ENCODE peak calls at places on chromosomes 16 and 17, in seven cellular contexts. One of them, this sample, is unnamed.

GRCh38 chr17:76540381-76541300 is 797 bp downstream of the PRCD start:
- DNase-seq in hepatocyte: peak; percentile 96
- DNase-seq in AG09319: peak; percentile 76
- DNase-seq in lower leg skin: peak; percentile 93
- DNase-seq in activated B cell treated with CpG ODN at 0.5 μM for 24 hours: no peak
- DNase-seq in IMR-90: peak; percentile 94
- DNase-seq in MCF 10A: peak; percentile 96
- DNase-seq in this sample: peak; percentile 76

GRCh38 chr17:77528516-77529327 is 388.0 kb downstream of the SEC14L1 start:
- DNase-seq in hepatocyte: peak; percentile 64
- DNase-seq in AG09319: no peak
- DNase-seq in lower leg skin: no peak
- DNase-seq in activated B cell treated with CpG ODN at 0.5 μM for 24 hours: no peak
- DNase-seq in IMR-90: no peak
- DNase-seq in MCF 10A: no peak
- DNase-seq in this sample: peak; percentile 32

GRCh38 chr16:30567991-30568638 is 3.4 kb downstream of the ZNF688 start:
- DNase-seq in hepatocyte: peak; percentile 62
- DNase-seq in AG09319: peak; percentile 38
- DNase-seq in lower leg skin: no peak
- DNase-seq in activated B cell treated with CpG ODN at 0.5 μM for 24 hours: no peak
- DNase-seq in IMR-90: peak; percentile 74
- DNase-seq in MCF 10A: peak; percentile 95
- DNase-seq in this sample: no peak

GRCh38 chr17:4329838-4330237 is 36.6 kb downstream of the UBE2G1 start:
- DNase-seq in hepatocyte: peak; percentile 49
- DNase-seq in AG09319: no peak
- DNase-seq in lower leg skin: no peak
- DNase-seq in activated B cell treated with CpG ODN at 0.5 μM for 24 hours: no peak
- DNase-seq in IMR-90: peak; percentile 99
- DNase-seq in MCF 10A: peak; percentile 86
- DNase-seq in this sample: no peak

GRCh38 chr16:86251682-86252081 is 258.6 kb upstream of the FOXF1 start:
- DNase-seq in hepatocyte: no peak
- DNase-seq in AG09319: no peak
- DNase-seq in lower leg skin: no peak
- DNase-seq in activated B cell treated with CpG ODN at 0.5 μM for 24 hours: no peak
- DNase-seq in IMR-90: peak; percentile 89
- DNase-seq in MCF 10A: no peak
- DNase-seq in this sample: no peak

GRCh38 chr16:59865071-59865671 is 1131.1 kb upstream of the GOT2 start:
- DNase-seq in hepatocyte: no peak
- DNase-seq in AG09319: peak; percentile 48
- DNase-seq in lower leg skin: no peak
- DNase-seq in activated B cell treated with CpG ODN at 0.5 μM for 24 hours: no peak
- DNase-seq in IMR-90: no peak
- DNase-seq in MCF 10A: no peak
- DNase-seq in this sample: no peak

GRCh38 chr17:37098910-37099664 is 150.3 kb downstream of the AATF start:
- DNase-seq in hepatocyte: peak; percentile 35
- DNase-seq in AG09319: no peak
- DNase-seq in lower leg skin: no peak
- DNase-seq in activated B cell treated with CpG ODN at 0.5 μM for 24 hours: no peak
- DNase-seq in IMR-90: peak; percentile 57
- DNase-seq in MCF 10A: no peak
- DNase-seq in this sample: no peak

GRCh38 chr17:75878174-75878998 is at the start of gene TRIM47:
- DNase-seq in hepatocyte: peak; percentile 71
- DNase-seq in AG09319: no peak
- DNase-seq in lower leg skin: no peak
- DNase-seq in activated B cell treated with CpG ODN at 0.5 μM for 24 hours: no peak
- DNase-seq in IMR-90: peak; percentile 49
- DNase-seq in MCF 10A: peak; percentile 64
- DNase-seq in this sample: no peak

GRCh38 chr16:23711785-23712184 is 1.2 kb downstream of the ERN2 start:
- DNase-seq in hepatocyte: no peak
- DNase-seq in AG09319: no peak
- DNase-seq in lower leg skin: no peak
- DNase-seq in activated B cell treated with CpG ODN at 0.5 μM for 24 hours: no peak
- DNase-seq in IMR-90: no peak
- DNase-seq in MCF 10A: no peak
- DNase-seq in this sample: no peak

GRCh38 chr16:81483970-81484595 is 39.5 kb downstream of the CMIP start:
- DNase-seq in hepatocyte: no peak
- DNase-seq in AG09319: no peak
- DNase-seq in lower leg skin: no peak
- DNase-seq in activated B cell treated with CpG ODN at 0.5 μM for 24 hours: no peak
- DNase-seq in IMR-90: no peak
- DNase-seq in MCF 10A: no peak
- DNase-seq in this sample: no peak

GRCh38 chr17:35051183-35051578 is 12.3 kb downstream of the RFFL start:
- DNase-seq in hepatocyte: no peak
- DNase-seq in AG09319: no peak
- DNase-seq in lower leg skin: no peak
- DNase-seq in activated B cell treated with CpG ODN at 0.5 μM for 24 hours: no peak
- DNase-seq in IMR-90: no peak
- DNase-seq in MCF 10A: no peak
- DNase-seq in this sample: no peak

GRCh38 chr16:8936421-8936820 is 27.3 kb downstream of the USP7 start:
- DNase-seq in hepatocyte: peak; percentile 71
- DNase-seq in AG09319: no peak
- DNase-seq in lower leg skin: no peak
- DNase-seq in activated B cell treated with CpG ODN at 0.5 μM for 24 hours: no peak
- DNase-seq in IMR-90: peak; percentile 54
- DNase-seq in MCF 10A: peak; percentile 64
- DNase-seq in this sample: peak; percentile 24

GRCh38 chr16:89375021-89375420 is 115.3 kb downstream of the ANKRD11 start:
- DNase-seq in hepatocyte: no peak
- DNase-seq in AG09319: no peak
- DNase-seq in lower leg skin: no peak
- DNase-seq in activated B cell treated with CpG ODN at 0.5 μM for 24 hours: peak; percentile 32
- DNase-seq in IMR-90: peak; percentile 87
- DNase-seq in MCF 10A: no peak
- DNase-seq in this sample: no peak

GRCh38 chr16:57284206-57284951 is at the start of gene PLLP:
- DNase-seq in hepatocyte: peak; percentile 80
- DNase-seq in AG09319: no peak
- DNase-seq in lower leg skin: no peak
- DNase-seq in activated B cell treated with CpG ODN at 0.5 μM for 24 hours: peak; percentile 57
- DNase-seq in IMR-90: peak; percentile 8
- DNase-seq in MCF 10A: peak; percentile 37
- DNase-seq in this sample: peak; percentile 23

GRCh38 chr16:17476414-17477259 is 5.9 kb upstream of the XYLT1 start:
- DNase-seq in hepatocyte: peak; percentile 86
- DNase-seq in AG09319: peak; percentile 44
- DNase-seq in lower leg skin: peak; percentile 39
- DNase-seq in activated B cell treated with CpG ODN at 0.5 μM for 24 hours: no peak
- DNase-seq in IMR-90: peak; percentile 74
- DNase-seq in MCF 10A: peak; percentile 30
- DNase-seq in this sample: peak; percentile 34

GRCh38 chr16:78462261-78463208 is 363.1 kb downstream of the WWOX start:
- DNase-seq in hepatocyte: no peak
- DNase-seq in AG09319: no peak
- DNase-seq in lower leg skin: no peak
- DNase-seq in activated B cell treated with CpG ODN at 0.5 μM for 24 hours: no peak
- DNase-seq in IMR-90: no peak
- DNase-seq in MCF 10A: no peak
- DNase-seq in this sample: no peak

GRCh38 chr17:68613739-68614298 is 12.7 kb upstream of the FAM20A start:
- DNase-seq in hepatocyte: peak; percentile 49
- DNase-seq in AG09319: peak; percentile 20
- DNase-seq in lower leg skin: no peak
- DNase-seq in activated B cell treated with CpG ODN at 0.5 μM for 24 hours: no peak
- DNase-seq in IMR-90: no peak
- DNase-seq in MCF 10A: peak; percentile 77
- DNase-seq in this sample: no peak

GRCh38 chr16:85521737-85522042 is 91.4 kb upstream of the GSE1 start:
- DNase-seq in hepatocyte: peak; percentile 79
- DNase-seq in AG09319: no peak
- DNase-seq in lower leg skin: no peak
- DNase-seq in activated B cell treated with CpG ODN at 0.5 μM for 24 hours: no peak
- DNase-seq in IMR-90: no peak
- DNase-seq in MCF 10A: no peak
- DNase-seq in this sample: no peak

GRCh38 chr16:57374067-57374534 is 1.8 kb downstream of the CX3CL1 start:
- DNase-seq in hepatocyte: no peak
- DNase-seq in AG09319: no peak
- DNase-seq in lower leg skin: no peak
- DNase-seq in activated B cell treated with CpG ODN at 0.5 μM for 24 hours: no peak
- DNase-seq in IMR-90: peak; percentile 62
- DNase-seq in MCF 10A: no peak
- DNase-seq in this sample: no peak

GRCh38 chr16:87956771-87957279 is 5.6 kb downstream of the BANP start:
- DNase-seq in hepatocyte: peak; percentile 42
- DNase-seq in AG09319: no peak
- DNase-seq in lower leg skin: no peak
- DNase-seq in activated B cell treated with CpG ODN at 0.5 μM for 24 hours: no peak
- DNase-seq in IMR-90: peak; percentile 85
- DNase-seq in MCF 10A: peak; percentile 10
- DNase-seq in this sample: no peak

GRCh38 chr17:83202002-83203000 is 122.9 kb downstream of the METRNL start:
- DNase-seq in hepatocyte: no peak
- DNase-seq in AG09319: no peak
- DNase-seq in lower leg skin: peak; percentile 13
- DNase-seq in activated B cell treated with CpG ODN at 0.5 μM for 24 hours: peak; percentile 14
- DNase-seq in IMR-90: no peak
- DNase-seq in MCF 10A: no peak
- DNase-seq in this sample: no peak

GRCh38 chr16:23114131-23114904 is 34.9 kb downstream of the USP31 start:
- DNase-seq in hepatocyte: no peak
- DNase-seq in AG09319: no peak
- DNase-seq in lower leg skin: no peak
- DNase-seq in activated B cell treated with CpG ODN at 0.5 μM for 24 hours: no peak
- DNase-seq in IMR-90: no peak
- DNase-seq in MCF 10A: no peak
- DNase-seq in this sample: no peak

GRCh38 chr17:39920218-39921210 is 2.1 kb upstream of the GSDMB start:
- DNase-seq in hepatocyte: peak; percentile 34
- DNase-seq in AG09319: no peak
- DNase-seq in lower leg skin: no peak
- DNase-seq in activated B cell treated with CpG ODN at 0.5 μM for 24 hours: no peak
- DNase-seq in IMR-90: no peak
- DNase-seq in MCF 10A: no peak
- DNase-seq in this sample: no peak

GRCh38 chr17:39916918-39917317 is 1.5 kb downstream of the GSDMB start:
- DNase-seq in hepatocyte: no peak
- DNase-seq in AG09319: no peak
- DNase-seq in lower leg skin: no peak
- DNase-seq in activated B cell treated with CpG ODN at 0.5 μM for 24 hours: no peak
- DNase-seq in IMR-90: peak; percentile 26
- DNase-seq in MCF 10A: no peak
- DNase-seq in this sample: no peak

GRCh38 chr17:39919087-39919683 is 750 bp upstream of the GSDMB start:
- DNase-seq in hepatocyte: no peak
- DNase-seq in AG09319: no peak
- DNase-seq in lower leg skin: no peak
- DNase-seq in activated B cell treated with CpG ODN at 0.5 μM for 24 hours: no peak
- DNase-seq in IMR-90: no peak
- DNase-seq in MCF 10A: no peak
- DNase-seq in this sample: no peak

GRCh38 chr17:39913989-39914388 is 4.4 kb downstream of the GSDMB start:
- DNase-seq in hepatocyte: no peak
- DNase-seq in AG09319: no peak
- DNase-seq in lower leg skin: no peak
- DNase-seq in activated B cell treated with CpG ODN at 0.5 μM for 24 hours: no peak
- DNase-seq in IMR-90: no peak
- DNase-seq in MCF 10A: no peak
- DNase-seq in this sample: no peak

GRCh38 chr17:39915559-39915958 is 2.9 kb downstream of the GSDMB start:
- DNase-seq in hepatocyte: no peak
- DNase-seq in AG09319: no peak
- DNase-seq in lower leg skin: no peak
- DNase-seq in activated B cell treated with CpG ODN at 0.5 μM for 24 hours: no peak
- DNase-seq in IMR-90: no peak
- DNase-seq in MCF 10A: no peak
- DNase-seq in this sample: no peak
- TF ChIP-seq CTCF in hepatocyte: no peak
- TF ChIP-seq CTCF in AG09319: no peak
- TF ChIP-seq CTCF in lower leg skin: no peak
- TF ChIP-seq CTCF in activated B cell treated with CpG ODN at 0.5 μM for 24 hours: no peak
- TF ChIP-seq CTCF in IMR-90: no peak
- TF ChIP-seq CTCF in MCF 10A: no peak
- TF ChIP-seq CTCF in this sample: no peak

GRCh38 chr17:48471807-48472484 is 41.9 kb upstream of the SKAP1 start:
- DNase-seq in hepatocyte: no peak
- DNase-seq in AG09319: no peak
- DNase-seq in lower leg skin: no peak
- DNase-seq in activated B cell treated with CpG ODN at 0.5 μM for 24 hours: no peak
- DNase-seq in IMR-90: no peak
- DNase-seq in MCF 10A: no peak
- DNase-seq in this sample: no peak
- TF ChIP-seq CTCF in hepatocyte: no peak
- TF ChIP-seq CTCF in AG09319: no peak
- TF ChIP-seq CTCF in lower leg skin: no peak
- TF ChIP-seq CTCF in activated B cell treated with CpG ODN at 0.5 μM for 24 hours: no peak
- TF ChIP-seq CTCF in IMR-90: no peak
- TF ChIP-seq CTCF in MCF 10A: no peak
- TF ChIP-seq CTCF in this sample: peak; percentile 33

GRCh38 chr17:49603720-49604119 is 28.0 kb downstream of the NXPH3 start:
- DNase-seq in hepatocyte: no peak
- DNase-seq in AG09319: no peak
- DNase-seq in lower leg skin: no peak
- DNase-seq in activated B cell treated with CpG ODN at 0.5 μM for 24 hours: no peak
- DNase-seq in IMR-90: no peak
- DNase-seq in MCF 10A: no peak
- DNase-seq in this sample: no peak
- TF ChIP-seq CTCF in hepatocyte: no peak
- TF ChIP-seq CTCF in AG09319: no peak
- TF ChIP-seq CTCF in lower leg skin: no peak
- TF ChIP-seq CTCF in activated B cell treated with CpG ODN at 0.5 μM for 24 hours: no peak
- TF ChIP-seq CTCF in IMR-90: no peak
- TF ChIP-seq CTCF in MCF 10A: no peak
- TF ChIP-seq CTCF in this sample: no peak

DNA sequence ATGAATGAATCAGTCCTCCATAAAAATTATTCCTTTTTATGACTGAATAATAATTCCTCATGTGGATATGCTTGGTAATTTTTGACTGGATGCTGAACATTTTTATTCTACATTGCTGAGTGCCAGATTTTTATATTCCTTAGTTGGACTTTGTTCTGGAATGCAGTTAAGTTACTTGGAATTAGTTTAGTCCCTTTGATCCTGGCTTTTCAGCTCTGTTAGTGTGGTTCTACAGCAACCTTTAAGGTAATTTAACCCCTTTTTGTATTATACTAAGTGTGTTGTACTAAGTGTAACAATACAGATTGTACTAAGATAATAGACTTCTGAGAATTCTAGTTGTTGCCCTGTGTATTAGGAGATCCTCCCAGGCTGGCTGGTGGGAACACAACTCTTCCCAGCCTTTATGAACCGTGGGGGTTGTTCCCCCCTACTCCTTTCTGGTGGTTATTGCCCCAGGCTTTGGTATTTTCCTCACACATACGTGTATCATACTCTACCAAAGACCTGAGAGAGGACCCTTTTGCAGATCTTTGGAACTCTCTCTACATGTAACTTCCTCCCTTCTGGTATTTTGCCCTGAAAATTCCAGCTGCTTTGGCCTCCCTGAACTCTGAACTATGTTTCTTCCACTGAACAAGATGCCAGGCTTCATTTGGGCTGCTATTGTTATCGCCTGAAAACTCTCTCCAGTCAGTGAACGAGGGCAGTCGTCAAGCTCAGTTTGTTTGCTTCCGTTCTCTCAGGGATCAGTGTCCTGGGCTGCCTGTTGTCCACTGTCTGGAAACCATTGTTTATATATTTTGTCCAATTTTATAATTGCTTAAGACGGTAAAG is 30.5 kb downstream of the TANGO6 start:
- DNase-seq in hepatocyte: peak; percentile 29
- DNase-seq in AG09319: no peak
- DNase-seq in lower leg skin: no peak
- DNase-seq in activated B cell treated with CpG ODN at 0.5 μM for 24 hours: no peak
- DNase-seq in IMR-90: no peak
- DNase-seq in MCF 10A: no peak
- DNase-seq in this sample: no peak
- TF ChIP-seq CTCF in hepatocyte: no peak
- TF ChIP-seq CTCF in AG09319: no peak
- TF ChIP-seq CTCF in lower leg skin: no peak
- TF ChIP-seq CTCF in activated B cell treated with CpG ODN at 0.5 μM for 24 hours: no peak
- TF ChIP-seq CTCF in IMR-90: no peak
- TF ChIP-seq CTCF in MCF 10A: no peak
- TF ChIP-seq CTCF in this sample: no peak

This sample was measured in progenitor cell of endocrine pancreas.